ENCODE peak calls at places on chromosomes 3 and 15, in four cellular contexts. D is EL; M is stimulated activated naive B cell treated with anti-CD40 and anti-IgM and Interleukin-4, amounts not matched to agents 10 μg/mL and 1 μg/mL and 100 μg/mL, for 72 hours; G is stimulated activated CD8-positive, alpha-beta memory T cell treated with anti-CD3 and anti-CD28 coated beads, Interleukin-7, amount 100 ng/mL, for 1 hour. I is an unnamed sample.

GRCh38 chr3:107064445-107065060 is 312.7 kb upstream of the CCDC54 start:
- DNase-seq in G (peak), D (peak), M (peak), I (peak)

GRCh38 chr3:56303508-56303907 is 164.8 kb downstream of the ERC2 start:
- DNase-seq in M (peak), D (peak), G (no peak), I (peak)

GRCh38 chr3:193897288-193897687 is 238.7 kb upstream of the HES1 start:
- DNase-seq in D (no peak), M (no peak), G (no peak), I (no peak)

GRCh38 chr3:172626241-172626640 is 84.6 kb downstream of the NCEH1 start:
- DNase-seq in D (peak), G (no peak), M (no peak), I (peak)

GRCh38 chr3:48240000-48240710 is 749 bp upstream of the ZNF589 start:
- DNase-seq in M (no peak), D (no peak), G (no peak), I (no peak)

GRCh38 chr3:177589921-177590336 is 392.6 kb upstream of the TBL1XR1 start:
- DNase-seq in G (no peak), D (peak), M (no peak), I (peak)

GRCh38 chr3:4656059-4656458 is 162.9 kb downstream of the ITPR1 start:
- DNase-seq in D (peak), G (no peak), M (no peak), I (peak)

GRCh38 chr3:177832862-177833261 is 635.6 kb upstream of the TBL1XR1 start:
- DNase-seq in G (no peak), D (no peak), M (no peak), I (no peak)

GRCh38 chr15:40985541-40986330 is 32.5 kb downstream of the CHAC1 start:
- DNase-seq in G (no peak), D (peak), M (no peak), I (peak)

GRCh38 chr3:114409291-114409690 is 115.5 kb downstream of the TIGIT start:
- DNase-seq in D (no peak), M (no peak), G (no peak), I (no peak)